ENCODE peak calls at places on chromosomes 2 and 18, in five cellular contexts. One of them, this sample, is unnamed.

GRCh38 chr18:13382990-13383821 is 164.6 kb downstream of the LDLRAD4 start:
- DNase-seq in transverse colon: no peak
- DNase-seq in WERI-Rb-1: no peak
- DNase-seq in substantia nigra: no peak
- DNase-seq in K562: no peak
- DNase-seq in this sample: no peak

GRCh38 chr2:2102870-2103269 is 228.2 kb downstream of the MYT1L start:
- DNase-seq in transverse colon: no peak
- DNase-seq in WERI-Rb-1: no peak
- DNase-seq in substantia nigra: no peak
- DNase-seq in K562: no peak
- DNase-seq in this sample: no peak

GRCh38 chr2:157692768-157693167 is 64.1 kb upstream of the ACVR1C start:
- DNase-seq in transverse colon: no peak
- DNase-seq in WERI-Rb-1: no peak
- DNase-seq in substantia nigra: no peak
- DNase-seq in K562: no peak
- DNase-seq in this sample: no peak

GRCh38 chr2:215946581-215946980 is 66.8 kb downstream of the MREG start:
- DNase-seq in transverse colon: no peak
- DNase-seq in WERI-Rb-1: no peak
- DNase-seq in substantia nigra: no peak
- DNase-seq in K562: no peak
- DNase-seq in this sample: no peak

GRCh38 chr2:197571622-197572271 is 55.9 kb downstream of the MOB4 start:
- DNase-seq in transverse colon: no peak
- DNase-seq in WERI-Rb-1: no peak
- DNase-seq in substantia nigra: no peak
- DNase-seq in K562: no peak
- DNase-seq in this sample: no peak

GRCh38 chr2:159094173-159094737 is 125.8 kb downstream of the TANC1 start:
- DNase-seq in transverse colon: peak; percentile 66
- DNase-seq in WERI-Rb-1: no peak
- DNase-seq in substantia nigra: peak; percentile 14
- DNase-seq in K562: no peak
- DNase-seq in this sample: peak; percentile 6

GRCh38 chr2:159684796-159685195 is 27.5 kb upstream of the MARCHF7 start:
- DNase-seq in transverse colon: no peak
- DNase-seq in WERI-Rb-1: no peak
- DNase-seq in substantia nigra: no peak
- DNase-seq in K562: no peak
- DNase-seq in this sample: no peak

GRCh38 chr2:16037808-16038457 is 97.6 kb downstream of the MYCN start:
- DNase-seq in transverse colon: no peak
- DNase-seq in WERI-Rb-1: peak; percentile 88
- DNase-seq in substantia nigra: no peak
- DNase-seq in K562: no peak
- DNase-seq in this sample: no peak

GRCh38 chr2:168751104-168751768 is 51.2 kb upstream of the NOSTRIN start:
- DNase-seq in transverse colon: no peak
- DNase-seq in WERI-Rb-1: no peak
- DNase-seq in substantia nigra: no peak
- DNase-seq in K562: no peak
- DNase-seq in this sample: peak; percentile 70

GRCh38 chr2:54015809-54016703 is 45.3 kb upstream of the PSME4 start:
- DNase-seq in transverse colon: no peak
- DNase-seq in WERI-Rb-1: no peak
- DNase-seq in substantia nigra: no peak
- DNase-seq in K562: no peak
- DNase-seq in this sample: no peak

GRCh38 chr2:206556357-206556949 is 85.8 kb upstream of the FAM237A start:
- DNase-seq in transverse colon: no peak
- DNase-seq in WERI-Rb-1: no peak
- DNase-seq in substantia nigra: no peak
- DNase-seq in K562: peak; percentile 14
- DNase-seq in this sample: peak; percentile 4

GRCh38 chr2:239159476-239159911 is 241.3 kb downstream of the HDAC4 start:
- DNase-seq in transverse colon: peak; percentile 0
- DNase-seq in WERI-Rb-1: no peak
- DNase-seq in substantia nigra: no peak
- DNase-seq in K562: no peak
- DNase-seq in this sample: no peak

GRCh38 chr18:23627325-23627724 is 35.4 kb downstream of the ANKRD29 start:
- DNase-seq in transverse colon: peak; percentile 18
- DNase-seq in WERI-Rb-1: no peak
- DNase-seq in substantia nigra: no peak
- DNase-seq in K562: no peak
- DNase-seq in this sample: no peak

GRCh38 chr2:100905132-100905805 is 85.3 kb downstream of the NPAS2 start:
- DNase-seq in transverse colon: no peak
- DNase-seq in WERI-Rb-1: no peak
- DNase-seq in substantia nigra: no peak
- DNase-seq in K562: no peak
- DNase-seq in this sample: no peak

GRCh38 chr2:40488101-40488598 is 36.3 kb upstream of the SLC8A1 start:
- DNase-seq in transverse colon: no peak
- DNase-seq in WERI-Rb-1: no peak
- DNase-seq in substantia nigra: no peak
- DNase-seq in K562: no peak
- DNase-seq in this sample: no peak

GRCh38 chr2:52340185-52340584 is 1308.3 kb upstream of the NRXN1 start:
- DNase-seq in transverse colon: no peak
- DNase-seq in WERI-Rb-1: no peak
- DNase-seq in substantia nigra: no peak
- DNase-seq in K562: no peak
- DNase-seq in this sample: no peak

GRCh38 chr2:240198226-240198625 is 57.8 kb upstream of the OTOS start:
- DNase-seq in transverse colon: no peak
- DNase-seq in WERI-Rb-1: no peak
- DNase-seq in substantia nigra: no peak
- DNase-seq in K562: no peak
- DNase-seq in this sample: no peak

GRCh38 chr2:240426797-240427721 is 8.4 kb upstream of the GPC1 start:
- DNase-seq in transverse colon: no peak
- DNase-seq in WERI-Rb-1: peak; percentile 4
- DNase-seq in substantia nigra: no peak
- DNase-seq in K562: peak; percentile 26
- DNase-seq in this sample: no peak

GRCh38 chr2:128236491-128237035 is 82.1 kb downstream of the HS6ST1 start:
- DNase-seq in transverse colon: no peak
- DNase-seq in WERI-Rb-1: no peak
- DNase-seq in substantia nigra: no peak
- DNase-seq in K562: no peak
- DNase-seq in this sample: no peak

DNA sequence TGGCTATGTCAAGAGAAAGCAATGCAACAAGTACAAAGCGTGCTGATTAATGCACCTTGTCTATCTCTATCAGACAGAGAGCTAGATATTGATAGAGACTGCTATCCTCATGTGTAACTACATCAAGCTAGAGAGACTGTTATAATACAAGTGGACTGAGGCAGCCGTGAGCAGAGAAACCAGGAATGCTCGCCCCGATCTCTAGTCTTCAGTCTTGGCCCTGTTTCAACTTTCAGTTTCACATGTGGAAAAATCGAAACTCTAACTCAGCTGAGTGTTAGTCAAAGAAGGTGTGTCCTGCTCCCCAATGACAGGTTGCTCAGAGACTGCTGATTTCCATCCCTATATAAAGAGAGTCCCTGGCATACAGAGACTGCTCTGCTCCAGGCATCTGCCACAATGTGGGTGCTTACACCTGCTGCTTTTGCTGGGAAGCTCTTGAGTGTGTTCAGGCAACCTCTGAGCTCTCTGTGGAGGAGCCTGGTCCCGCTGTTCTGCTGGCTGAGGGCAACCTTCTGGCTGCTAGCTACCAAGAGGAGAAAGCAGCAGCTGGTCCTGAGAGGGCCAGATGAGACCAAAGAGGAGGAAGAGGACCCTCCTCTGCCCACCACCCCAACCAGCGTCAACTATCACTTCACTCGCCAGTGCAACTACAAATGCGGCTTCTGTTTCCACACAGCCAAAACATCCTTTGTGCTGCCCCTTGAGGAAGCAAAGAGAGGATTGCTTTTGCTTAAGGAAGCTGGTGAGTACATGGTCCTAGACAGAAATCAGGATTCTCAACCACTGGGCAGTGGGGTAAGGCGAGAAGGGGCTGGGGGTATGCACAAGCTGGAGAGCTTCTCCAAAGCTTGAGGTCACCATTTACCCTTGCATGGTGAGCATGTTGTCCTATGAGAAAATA is at the start of gene RSAD2:
- DNase-seq in transverse colon: peak; percentile 22
- DNase-seq in WERI-Rb-1: no peak
- DNase-seq in substantia nigra: no peak
- DNase-seq in K562: no peak
- DNase-seq in this sample: peak; percentile 56
- H3K27ac ChIP-seq in transverse colon: peak within 1 kb of the TSS; percentile 47
- H3K27ac ChIP-seq in WERI-Rb-1: no peak within 1 kb of the TSS
- H3K27ac ChIP-seq in substantia nigra: peak within 1 kb of the TSS; percentile 23
- H3K27ac ChIP-seq in K562: no peak within 1 kb of the TSS
- H3K27ac ChIP-seq in this sample: peak within 1 kb of the TSS; percentile 59

GRCh38 chr2:184879671-184880070 is 281.3 kb downstream of the ZNF804A start:
- DNase-seq in transverse colon: no peak
- DNase-seq in WERI-Rb-1: no peak
- DNase-seq in substantia nigra: no peak
- DNase-seq in K562: no peak
- DNase-seq in this sample: no peak

GRCh38 chr2:184877909-184878308 is 279.6 kb downstream of the ZNF804A start:
- DNase-seq in transverse colon: no peak
- DNase-seq in WERI-Rb-1: no peak
- DNase-seq in substantia nigra: no peak
- DNase-seq in K562: no peak
- DNase-seq in this sample: no peak

GRCh38 chr2:184875212-184875611 is 276.9 kb downstream of the ZNF804A start:
- DNase-seq in transverse colon: no peak
- DNase-seq in WERI-Rb-1: no peak
- DNase-seq in substantia nigra: no peak
- DNase-seq in K562: no peak
- DNase-seq in this sample: no peak

DNA sequence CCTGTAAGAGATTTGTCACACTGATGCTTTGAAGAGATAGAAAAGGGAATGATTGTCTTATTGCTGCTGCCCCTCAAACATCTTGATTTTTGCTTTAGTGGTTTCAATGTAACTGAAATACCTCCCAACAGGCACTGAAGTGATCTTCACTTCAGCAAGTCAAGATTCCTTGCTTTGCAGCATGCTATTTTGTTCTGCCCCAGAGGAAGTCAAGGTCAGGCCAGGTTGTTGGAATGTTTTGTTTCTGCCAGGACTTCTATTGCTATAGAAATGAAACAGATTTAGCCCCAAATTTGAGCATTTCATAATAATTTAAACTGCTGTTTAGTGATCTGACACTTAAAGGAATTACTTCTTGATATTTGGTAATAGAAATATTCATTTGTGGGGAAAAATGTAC is 277.6 kb downstream of the ZNF804A start:
- DNase-seq in transverse colon: no peak
- DNase-seq in WERI-Rb-1: no peak
- DNase-seq in substantia nigra: no peak
- DNase-seq in K562: no peak
- DNase-seq in this sample: no peak
- H3K27ac ChIP-seq in transverse colon: no peak overlapping the region
- H3K27ac ChIP-seq in WERI-Rb-1: no peak overlapping the region
- H3K27ac ChIP-seq in substantia nigra: no peak overlapping the region
- H3K27ac ChIP-seq in K562: no peak overlapping the region
- H3K27ac ChIP-seq in this sample: no peak overlapping the region

GRCh38 chr2:11676640-11677039 is 6.6 kb upstream of the NTSR2 start:
- DNase-seq in transverse colon: no peak
- DNase-seq in WERI-Rb-1: peak; percentile 20
- DNase-seq in substantia nigra: no peak
- DNase-seq in K562: no peak
- DNase-seq in this sample: no peak

GRCh38 chr2:11677146-11678055 is 7.4 kb upstream of the NTSR2 start:
- DNase-seq in transverse colon: no peak
- DNase-seq in WERI-Rb-1: peak; percentile 8
- DNase-seq in substantia nigra: peak; percentile 29
- DNase-seq in K562: no peak
- DNase-seq in this sample: no peak

GRCh38 chr2:11675423-11676112 is 5.6 kb upstream of the NTSR2 start:
- DNase-seq in transverse colon: no peak
- DNase-seq in WERI-Rb-1: peak; percentile 3
- DNase-seq in substantia nigra: no peak
- DNase-seq in K562: no peak
- DNase-seq in this sample: no peak

GRCh38 chr2:11672404-11672803 is 2.4 kb upstream of the NTSR2 start:
- DNase-seq in transverse colon: no peak
- DNase-seq in WERI-Rb-1: no peak
- DNase-seq in substantia nigra: no peak
- DNase-seq in K562: no peak
- DNase-seq in this sample: no peak

GRCh38 chr2:11674983-11675382 is 5.0 kb upstream of the NTSR2 start:
- DNase-seq in transverse colon: no peak
- DNase-seq in WERI-Rb-1: peak; percentile 2
- DNase-seq in substantia nigra: no peak
- DNase-seq in K562: no peak
- DNase-seq in this sample: no peak
- H3K27ac ChIP-seq in transverse colon: no peak overlapping the region
- H3K27ac ChIP-seq in WERI-Rb-1: no peak overlapping the region
- H3K27ac ChIP-seq in substantia nigra: no peak overlapping the region
- H3K27ac ChIP-seq in K562: no peak overlapping the region
- H3K27ac ChIP-seq in this sample: no peak overlapping the region

GRCh38 chr2:17821535-17822451 is 5.5 kb downstream of the MSGN1 start:
- DNase-seq in transverse colon: no peak
- DNase-seq in WERI-Rb-1: no peak
- DNase-seq in substantia nigra: no peak
- DNase-seq in K562: no peak
- DNase-seq in this sample: no peak
- H3K27ac ChIP-seq in transverse colon: no peak overlapping the region
- H3K27ac ChIP-seq in WERI-Rb-1: no peak overlapping the region
- H3K27ac ChIP-seq in substantia nigra: no peak overlapping the region
- H3K27ac ChIP-seq in K562: no peak overlapping the region
- H3K27ac ChIP-seq in this sample: no peak overlapping the region